ENCODE peak calls at places on chromosomes 1 and 21, in four cellular contexts. R is mammary epithelial cell, G is HCT116, S is K562. Q is an unnamed sample.

GRCh38 chr1:59397459-59397858 is 100.6 kb downstream of the FGGY start:
- DNase-seq in R (no peak), G (no peak), S (no peak), Q (no peak)

GRCh38 chr1:89203166-89203565 is 4.4 kb upstream of the GBP4 start:
- DNase-seq in R (peak; percentile 48), G (no peak), S (no peak), Q (no peak)

GRCh38 chr1:42927274-42927841 is 31.3 kb downstream of the SLC2A1 start:
- DNase-seq in R (no peak), G (no peak), S (no peak), Q (no peak)

GRCh38 chr1:24109686-24110475 is 2.1 kb downstream of the MYOM3 start:
- DNase-seq in R (no peak), G (no peak), S (no peak), Q (no peak)

GRCh38 chr1:119549719-119550141 is 42.7 kb downstream of the HSD3B1 start:
- DNase-seq in R (peak; percentile 73), G (peak; percentile 66), S (peak; percentile 81), Q (peak; percentile 91)

GRCh38 chr1:6852136-6852890 is 67.1 kb downstream of the CAMTA1 start:
- DNase-seq in R (peak; percentile 15), G (no peak), S (no peak), Q (no peak)

GRCh38 chr1:65911679-65912078 is 119.0 kb downstream of the PDE4B start:
- DNase-seq in R (no peak), G (no peak), S (no peak), Q (no peak)

GRCh38 chr1:228317411-228317828 is 89.2 kb downstream of the TRIM11 start:
- DNase-seq in R (no peak), G (no peak), S (no peak), Q (no peak)

GRCh38 chr1:30147188-30147587 is 576.2 kb downstream of the MATN1 start:
- DNase-seq in R (no peak), G (no peak), S (no peak), Q (no peak)

GRCh38 chr1:45490121-45490622 is 791 bp downstream of the TESK2 start:
- DNase-seq in R (peak; percentile 35), G (no peak), S (no peak), Q (no peak)

GRCh38 chr1:206445861-206446495 is 24.3 kb upstream of the IKBKE start:
- DNase-seq in R (no peak), G (no peak), S (no peak), Q (no peak)

GRCh38 chr1:60952566-60953215 is 129.7 kb upstream of the NFIA start:
- DNase-seq in R (no peak), G (no peak), S (no peak), Q (no peak)

GRCh38 chr1:67213164-67213563 is 46.9 kb downstream of the IL23R start:
- DNase-seq in R (no peak), G (peak; percentile 22), S (peak; percentile 47), Q (peak; percentile 41)

GRCh38 chr1:115477071-115477470 is 139.0 kb upstream of the NGF start:
- DNase-seq in R (no peak), G (no peak), S (no peak), Q (no peak)

GRCh38 chr1:116426401-116426800 is 53.4 kb downstream of the ATP1A1 start:
- DNase-seq in R (no peak), G (no peak), S (no peak), Q (no peak)

GRCh38 chr21:30194701-30195299 is 21.1 kb downstream of the CLDN8 start:
- DNase-seq in R (peak; percentile 52), G (no peak), S (peak; percentile 53), Q (peak; percentile 67)

GRCh38 chr1:93701619-93702018 is 20.0 kb upstream of the BCAR3 start:
- DNase-seq in R (peak; percentile 100), G (peak; percentile 97), S (no peak), Q (peak; percentile 69)

GRCh38 chr1:235960799-235961198 is 94.1 kb upstream of the LYST start:
- DNase-seq in R (peak; percentile 71), G (no peak), S (no peak), Q (no peak)

GRCh38 chr1:14850563-14850962 is 252.1 kb downstream of the KAZN start:
- DNase-seq in R (no peak), G (peak; percentile 6), S (peak; percentile 39), Q (peak; percentile 24)

GRCh38 chr21:36859744-36860501 is 106.5 kb downstream of the HLCS start:
- DNase-seq in R (peak; percentile 21), G (no peak), S (peak; percentile 93), Q (peak; percentile 83)

GRCh38 chr1:33609739-33610138 is 137.3 kb downstream of the ZSCAN20 start:
- DNase-seq in R (no peak), G (no peak), S (no peak), Q (no peak)

GRCh38 chr1:94237291-94238226 is at the start of gene ARHGAP29:
- DNase-seq in R (peak; percentile 83), G (peak; percentile 67), S (peak; percentile 49), Q (peak; percentile 94)

GRCh38 chr1:99264201-99265021 is at the start of gene PLPPR4:
- DNase-seq in R (peak; percentile 4), G (peak; percentile 12), S (peak; percentile 35), Q (peak; percentile 68)

GRCh38 chr1:119327066-119327435 is 41.5 kb upstream of the HAO2 start:
- DNase-seq in R (no peak), G (no peak), S (no peak), Q (no peak)

GRCh38 chr1:206660136-206660535 is 24.6 kb upstream of the MAPKAPK2 start:
- DNase-seq in R (no peak), G (no peak), S (no peak), Q (no peak)

GRCh38 chr1:155872527-155872926 is 13.2 kb downstream of the SYT11 start:
- DNase-seq in R (no peak), G (no peak), S (no peak), Q (no peak)

GRCh38 chr1:66022904-66023620 is 230.4 kb downstream of the PDE4B start:
- DNase-seq in R (no peak), G (no peak), S (no peak), Q (peak; percentile 19)

GRCh38 chr1:58156124-58156468 is 390.4 kb downstream of the OMA1 start:
- DNase-seq in R (no peak), G (no peak), S (no peak), Q (no peak)

GRCh38 chr1:58157281-58157680 is 389.2 kb downstream of the OMA1 start:
- DNase-seq in R (no peak), G (no peak), S (no peak), Q (no peak)

GRCh38 chr1:58156801-58157200 is 389.7 kb downstream of the OMA1 start:
- DNase-seq in R (no peak), G (no peak), S (no peak), Q (no peak)

GRCh38 chr1:58154256-58154655 is 392.3 kb downstream of the OMA1 start:
- DNase-seq in R (no peak), G (no peak), S (no peak), Q (no peak)

GRCh38 chr1:58155418-58156123 is 391.0 kb downstream of the OMA1 start:
- DNase-seq in R (peak; percentile 40), G (peak; percentile 13), S (peak; percentile 57), Q (peak; percentile 33)
- TF ChIP-seq CTCF in R (peak; percentile 83), G (peak; percentile 81), S (peak; percentile 66), Q (peak; percentile 40)

GRCh38 chr21:34620084-34620665 is 5.3 kb upstream of the RCAN1 start:
- DNase-seq in R (no peak), G (no peak), S (peak; percentile 54), Q (no peak)

GRCh38 chr21:34614443-34614692 is 545 bp downstream of the RCAN1 start:
- DNase-seq in R (no peak), G (no peak), S (no peak), Q (no peak)

GRCh38 chr21:34615487-34615814 is 538 bp upstream of the RCAN1 start:
- DNase-seq in R (no peak), G (no peak), S (no peak), Q (no peak)

GRCh38 chr21:34614693-34615486 is at the start of gene RCAN1:
- DNase-seq in R (peak; percentile 91), G (peak; percentile 79), S (peak; percentile 97), Q (peak; percentile 96)

DNA sequence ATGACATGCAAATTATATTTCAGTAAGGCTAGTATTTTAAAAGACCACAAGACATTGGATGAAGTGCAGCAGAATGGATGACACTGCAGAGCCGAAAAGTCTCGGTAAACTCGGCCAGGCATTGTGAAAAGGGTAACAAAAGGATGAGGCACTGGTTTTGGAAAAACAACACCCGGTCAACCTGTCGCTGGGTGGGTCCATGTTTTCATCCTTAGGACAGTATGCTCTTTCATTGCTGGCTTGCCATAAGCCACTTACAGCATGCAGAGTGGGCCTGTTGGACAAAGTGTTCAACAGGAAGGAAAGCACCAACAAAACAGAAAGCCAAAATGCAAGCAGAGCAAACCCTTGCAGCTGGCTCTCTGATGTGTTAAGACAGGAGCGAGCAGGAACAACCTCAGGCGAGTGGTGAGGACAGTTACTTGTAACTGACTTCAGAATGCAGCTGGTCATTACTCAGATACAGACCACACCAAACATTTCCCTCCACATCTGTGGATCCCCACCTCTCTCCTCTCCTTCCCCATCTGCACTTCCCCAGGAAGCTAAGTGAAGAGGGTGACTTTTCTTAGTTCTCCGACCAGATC is 2.9 kb upstream of the RCAN1 start:
- DNase-seq in R (no peak), G (no peak), S (no peak), Q (no peak)
- H2AFZ ChIP-seq in R (no peak overlapping the region), G (no peak overlapping the region), S (peak overlapping the region; percentile 22), Q (no peak overlapping the region)

GRCh38 chr1:25486602-25487001 is 55.9 kb downstream of the MACO1 start:
- DNase-seq in R (peak; percentile 16), G (no peak), S (no peak), Q (no peak)

GRCh38 chr1:25494952-25495351 is 48.5 kb upstream of the LDLRAP1 start:
- DNase-seq in R (no peak), G (no peak), S (no peak), Q (no peak)

GRCh38 chr1:25487628-25488027 is 55.8 kb upstream of the LDLRAP1 start:
- DNase-seq in R (no peak), G (no peak), S (peak; percentile 57), Q (no peak)

DNA sequence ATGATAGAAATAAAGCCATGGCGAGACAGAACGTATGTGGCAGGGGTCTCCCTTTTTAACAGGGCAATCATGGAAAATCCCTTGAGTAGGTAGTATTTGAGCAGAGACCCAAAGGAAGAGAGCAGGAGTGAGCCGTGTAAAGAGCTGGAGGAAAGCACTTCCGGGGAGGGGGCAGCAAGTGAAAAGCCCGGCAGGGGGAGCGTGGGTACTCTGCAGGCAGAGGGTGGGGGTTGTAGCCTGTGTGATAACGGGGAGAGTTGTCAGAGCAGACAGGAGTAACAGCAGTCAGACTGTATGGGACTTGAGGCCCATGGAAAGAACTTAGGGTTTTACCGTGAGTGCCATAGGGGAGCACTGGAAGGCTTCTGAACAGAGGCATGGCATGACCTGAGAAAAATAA is 51.1 kb upstream of the LDLRAP1 start:
- DNase-seq in R (no peak), G (no peak), S (no peak), Q (no peak)
- TF ChIP-seq CTCF in R (no peak), G (no peak), S (no peak), Q (no peak)

DNA sequence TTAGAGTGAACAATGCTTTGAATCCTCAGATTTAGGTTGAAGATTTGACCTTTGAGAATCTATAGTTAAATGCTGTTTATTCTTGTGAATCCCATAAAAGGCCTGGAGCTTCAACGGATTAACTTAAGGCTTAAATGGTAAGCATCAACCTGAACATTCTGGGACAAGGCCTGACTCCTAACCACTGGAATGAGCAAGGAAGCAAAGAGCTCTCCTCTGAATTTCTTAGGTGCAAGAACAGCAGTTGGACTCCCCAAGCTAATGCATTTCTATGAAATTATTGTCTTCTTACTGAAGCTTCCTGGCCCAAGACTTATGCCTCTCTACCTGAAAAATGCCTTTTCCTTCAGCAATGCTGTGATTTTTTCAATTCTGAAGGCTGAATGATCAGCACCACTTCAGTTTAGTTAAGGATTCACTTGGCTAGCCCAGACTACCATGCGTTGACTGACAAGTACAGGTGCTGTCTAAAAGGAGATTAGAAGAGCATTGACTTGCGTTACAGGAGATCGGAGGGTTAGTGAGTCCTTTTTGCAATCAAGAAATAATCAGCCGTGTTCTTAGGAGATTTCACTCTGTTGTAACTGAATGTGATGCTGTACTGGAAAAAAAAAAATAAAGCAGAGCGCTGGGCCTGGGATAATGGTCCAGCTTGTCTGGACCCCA is 178.5 kb downstream of the ZC3H11B start:
- DNase-seq in R (no peak), G (no peak), S (no peak), Q (no peak)
- H2AFZ ChIP-seq in R (no peak overlapping the region), G (no peak overlapping the region), S (no peak overlapping the region), Q (no peak overlapping the region)

Q was measured in hepatocyte.